ENCODE peak calls at places on chromosomes 6 and 20, in ten cellular contexts. B, E, N, H, R, O, G, J, Y and K are unnamed samples.

GRCh38 chr20:58059145-58059544 is 169.3 kb downstream of the ANKRD60 start:
- DNase-seq in B (no peak), E (no peak), N (no peak), H (no peak), R (no peak), O (no peak), G (no peak), J (no peak), Y (no peak), K (no peak)

GRCh38 chr6:125584468-125584939 is 164.9 kb upstream of the HEY2 start:
- DNase-seq in B (no peak), E (peak; percentile 63), N (no peak), H (no peak), R (no peak), O (no peak), G (peak; percentile 60), J (no peak), Y (peak; percentile 15), K (no peak)

GRCh38 chr20:3000852-3001523 is 42.4 kb upstream of the GNRH2 start:
- DNase-seq in B (peak; percentile 57), E (peak; percentile 47), N (peak; percentile 61), H (no peak), R (no peak), O (no peak), G (peak; percentile 10), J (no peak), Y (no peak), K (peak; percentile 35)

GRCh38 chr20:40080059-40080652 is 608.9 kb downstream of the MAFB start:
- DNase-seq in B (no peak), E (no peak), N (no peak), H (no peak), R (peak; percentile 55), O (no peak), G (no peak), J (no peak), Y (no peak), K (no peak)

GRCh38 chr20:19771031-19771430 is 13.0 kb downstream of the RIN2 start:
- DNase-seq in B (no peak), E (no peak), N (no peak), H (no peak), R (no peak), O (no peak), G (no peak), J (no peak), Y (no peak), K (no peak)

GRCh38 chr6:98574991-98575390 is 259.4 kb upstream of the POU3F2 start:
- DNase-seq in B (no peak), E (no peak), N (no peak), H (no peak), R (no peak), O (no peak), G (no peak), J (no peak), Y (peak; percentile 20), K (no peak)

GRCh38 chr20:51731771-51732453 is 36.3 kb downstream of the ATP9A start:
- DNase-seq in B (no peak), E (no peak), N (no peak), H (no peak), R (no peak), O (no peak), G (peak; percentile 15), J (no peak), Y (no peak), K (no peak)

GRCh38 chr6:143027058-143027457 is 33.6 kb upstream of the AIG1 start:
- DNase-seq in B (no peak), E (peak; percentile 26), N (no peak), H (peak; percentile 81), R (peak; percentile 62), O (no peak), G (peak; percentile 26), J (no peak), Y (no peak), K (no peak)

GRCh38 chr20:4509825-4510522 is 211.7 kb upstream of the PRND start:
- DNase-seq in B (no peak), E (peak; percentile 73), N (no peak), H (no peak), R (no peak), O (no peak), G (no peak), J (no peak), Y (no peak), K (no peak)